ENCODE peak calls at places on chromosomes 6 and 20, in eight cellular contexts. N is PC-3; G is osteoblast; A is neuronal stem cell; Z is foreskin fibroblast; U is fibroblast of lung; I is CD8-positive, alpha-beta memory T cell; R is fibroblast of mammary gland. Y is an unnamed sample.

GRCh38 chr6:52233975-52234823 is 10.1 kb downstream of the IL17F start:
- DNase-seq in N (peak), G (peak), A (peak), Z (peak), U (peak), I (no peak), R (peak), Y (peak)

GRCh38 chr6:101290346-101290745 is 103.2 kb upstream of the GRIK2 start:
- DNase-seq in N (no peak), G (no peak), A (no peak), Z (peak), U (no peak), I (no peak), R (peak), Y (no peak)

GRCh38 chr20:1718604-1719384 is 61.2 kb upstream of the SIRPG start:
- DNase-seq in N (peak), G (no peak), A (no peak), Z (peak), U (peak), I (no peak), R (peak), Y (no peak)

GRCh38 chr20:58135441-58136170 is 92.8 kb downstream of the ANKRD60 start:
- DNase-seq in N (peak), G (no peak), A (no peak), Z (peak), U (no peak), I (no peak), R (no peak), Y (no peak)

GRCh38 chr6:23002044-23002619 is 432.8 kb downstream of the HDGFL1 start:
- DNase-seq in N (no peak), G (no peak), A (no peak), Z (no peak), U (no peak), I (no peak), R (no peak), Y (no peak)

GRCh38 chr6:139204978-139205377 is 70.1 kb downstream of the HECA start:
- DNase-seq in N (no peak), G (no peak), A (no peak), Z (no peak), U (no peak), I (no peak), R (no peak), Y (no peak)

GRCh38 chr6:38867726-38868125 is 152.6 kb downstream of the DNAH8 start:
- DNase-seq in N (peak), G (no peak), A (no peak), Z (no peak), U (no peak), I (no peak), R (no peak), Y (no peak)

GRCh38 chr6:106106276-106107042 is 20.3 kb downstream of the PRDM1 start:
- DNase-seq in N (no peak), G (no peak), A (no peak), Z (no peak), U (no peak), I (no peak), R (no peak), Y (no peak)

GRCh38 chr20:16505894-16506293 is 67.4 kb downstream of the KIF16B start:
- DNase-seq in N (no peak), G (no peak), A (no peak), Z (no peak), U (no peak), I (no peak), R (no peak), Y (no peak)

GRCh38 chr20:45407783-45408645 is at the start of gene DBNDD2:
- DNase-seq in N (no peak), G (peak), A (no peak), Z (no peak), U (no peak), I (no peak), R (no peak), Y (no peak)

GRCh38 chr6:40912158-40912946 is 126.7 kb downstream of the UNC5CL start:
- DNase-seq in N (peak), G (no peak), A (no peak), Z (peak), U (peak), I (no peak), R (peak), Y (no peak)

GRCh38 chr6:122623279-122623678 is 13.1 kb downstream of the PKIB start:
- DNase-seq in N (no peak), G (no peak), A (no peak), Z (no peak), U (no peak), I (no peak), R (peak), Y (no peak)

GRCh38 chr20:36717657-36718056 is 28.2 kb downstream of the NDRG3 start:
- DNase-seq in N (peak), G (no peak), A (no peak), Z (peak), U (no peak), I (no peak), R (peak), Y (no peak)

GRCh38 chr6:139112561-139112960 is 22.3 kb upstream of the HECA start:
- DNase-seq in N (peak), G (no peak), A (no peak), Z (no peak), U (no peak), I (no peak), R (no peak), Y (no peak)

GRCh38 chr6:135159531-135159930 is 21.6 kb upstream of the MYB start:
- DNase-seq in N (no peak), G (no peak), A (no peak), Z (peak), U (no peak), I (no peak), R (no peak), Y (no peak)

GRCh38 chr20:2706688-2707352 is 14.2 kb downstream of the EBF4 start:
- DNase-seq in N (no peak), G (peak), A (no peak), Z (no peak), U (no peak), I (no peak), R (no peak), Y (no peak)

GRCh38 chr20:6635034-6635736 is 132.3 kb upstream of the BMP2 start:
- DNase-seq in N (no peak), G (no peak), A (no peak), Z (peak), U (peak), I (no peak), R (peak), Y (no peak)
- H3K4me3 ChIP-seq in N (no peak), G (no peak), A (no peak), Z (no peak), U (no peak), I (no peak), R (no peak), Y (no peak)

GRCh38 chr6:30690403-30691207 is at the start of gene NRM:
- DNase-seq in N (peak), G (peak), A (peak), Z (peak), U (peak), I (peak), R (peak), Y (no peak)

GRCh38 chr6:30688569-30688968 is 2.1 kb upstream of the PPP1R18 start:
- DNase-seq in N (no peak), G (no peak), A (no peak), Z (no peak), U (no peak), I (no peak), R (no peak), Y (no peak)

GRCh38 chr6:30689985-30690384 is 799 bp downstream of the NRM start:
- DNase-seq in N (no peak), G (peak), A (no peak), Z (no peak), U (no peak), I (no peak), R (no peak), Y (no peak)

GRCh38 chr6:30687659-30688431 is 1.4 kb upstream of the PPP1R18 start:
- DNase-seq in N (peak), G (peak), A (no peak), Z (peak), U (peak), I (no peak), R (peak), Y (no peak)

GRCh38 chr6:30689022-30689865 is 1.5 kb downstream of the NRM start:
- DNase-seq in N (no peak), G (no peak), A (no peak), Z (no peak), U (no peak), I (no peak), R (no peak), Y (no peak)
- H3K4me3 ChIP-seq in N (no peak), G (no peak), A (no peak), Z (peak), U (peak), I (no peak), R (peak), Y (peak)

GRCh38 chr20:32970973-32971300 is 33.3 kb downstream of the SUN5 start:
- DNase-seq in N (no peak), G (no peak), A (no peak), Z (no peak), U (no peak), I (no peak), R (no peak), Y (no peak)

GRCh38 chr20:32971703-32972161 is 32.5 kb downstream of the SUN5 start:
- DNase-seq in N (no peak), G (no peak), A (no peak), Z (no peak), U (no peak), I (no peak), R (no peak), Y (no peak)

GRCh38 chr20:32972181-32973076 is 31.8 kb downstream of the SUN5 start:
- DNase-seq in N (no peak), G (no peak), A (no peak), Z (no peak), U (no peak), I (peak), R (no peak), Y (no peak)

GRCh38 chr20:32975698-32976674 is 28.2 kb downstream of the SUN5 start:
- DNase-seq in N (no peak), G (no peak), A (no peak), Z (no peak), U (no peak), I (no peak), R (no peak), Y (no peak)

GRCh38 chr20:32973077-32973717 is 31.0 kb downstream of the SUN5 start:
- DNase-seq in N (no peak), G (no peak), A (no peak), Z (no peak), U (no peak), I (no peak), R (no peak), Y (no peak)
- H3K4me3 ChIP-seq in N (no peak), G (no peak), A (no peak), Z (no peak), U (no peak), I (peak), R (no peak), Y (no peak)

GRCh38 chr6:71707059-71707458 is 179.3 kb upstream of the RIMS1 start:
- DNase-seq in N (no peak), G (no peak), A (no peak), Z (no peak), U (no peak), I (no peak), R (no peak), Y (no peak)

GRCh38 chr6:71706523-71706922 is 179.8 kb upstream of the RIMS1 start:
- DNase-seq in N (no peak), G (no peak), A (no peak), Z (no peak), U (no peak), I (no peak), R (no peak), Y (no peak)
- H3K4me3 ChIP-seq in N (no peak), G (no peak), A (no peak), Z (no peak), U (no peak), I (no peak), R (no peak), Y (no peak)

DNA sequence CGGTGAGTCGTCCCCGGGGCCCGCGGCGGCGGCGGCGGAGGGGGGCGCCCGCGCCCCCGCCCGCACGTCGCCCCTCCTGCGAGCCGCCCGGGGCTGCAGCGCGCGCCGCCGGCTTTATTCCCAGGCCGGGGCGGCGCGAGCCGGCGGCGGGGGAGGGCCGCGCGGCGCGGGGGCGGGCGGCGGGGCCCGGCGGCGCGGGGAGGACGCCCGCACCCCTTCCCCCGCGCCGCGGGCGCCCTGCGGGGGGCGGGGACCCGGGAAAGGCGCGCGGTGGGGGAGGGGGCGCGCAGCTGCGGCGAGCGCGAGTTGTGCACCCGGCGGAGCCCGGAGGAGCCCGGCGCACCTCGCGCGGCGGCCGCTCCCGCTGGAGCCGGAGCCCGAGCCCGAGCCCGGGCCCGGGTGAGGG is 646 bp downstream of the HMGA1 start:
- DNase-seq in N (peak), G (peak), A (no peak), Z (peak), U (no peak), I (peak), R (no peak), Y (no peak)
- H3K4me3 ChIP-seq in N (peak), G (peak), A (peak), Z (peak), U (peak), I (peak), R (peak), Y (peak)

GRCh38 chr6:27281105-27281539 is 31.0 kb downstream of the POM121L2 start:
- DNase-seq in N (no peak), G (no peak), A (no peak), Z (no peak), U (no peak), I (no peak), R (no peak), Y (no peak)
- H3K4me3 ChIP-seq in N (peak), G (peak), A (no peak), Z (no peak), U (peak), I (no peak), R (peak), Y (peak)

GRCh38 chr6:109024784-109025183 is 69.9 kb downstream of the SESN1 start:
- DNase-seq in N (no peak), G (no peak), A (no peak), Z (peak), U (no peak), I (no peak), R (peak), Y (no peak)
- H3K4me3 ChIP-seq in N (no peak), G (no peak), A (no peak), Z (no peak), U (no peak), I (no peak), R (no peak), Y (no peak)

DNA sequence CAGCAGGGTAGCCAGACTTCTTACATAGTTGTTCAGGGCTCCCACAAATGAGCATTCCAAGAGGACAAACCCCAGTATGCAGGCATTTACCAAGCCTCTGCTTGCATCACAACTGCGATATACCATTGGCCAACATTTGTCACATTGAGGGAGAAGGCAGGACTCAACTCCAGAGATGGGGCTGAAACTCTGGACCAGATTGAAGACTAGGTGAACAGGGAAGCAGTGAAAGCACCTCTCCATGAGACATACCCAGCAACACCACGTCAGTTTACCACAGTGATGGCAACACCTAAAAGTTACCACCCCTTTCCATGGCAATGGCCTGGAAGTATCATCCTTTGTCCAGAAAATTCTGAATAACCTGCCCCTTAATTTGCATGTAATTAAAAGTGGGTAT is 7.9 kb upstream of the RALY start:
- DNase-seq in N (no peak), G (no peak), A (no peak), Z (no peak), U (no peak), I (no peak), R (no peak), Y (no peak)
- H3K4me3 ChIP-seq in N (no peak), G (no peak), A (no peak), Z (no peak), U (no peak), I (no peak), R (no peak), Y (no peak)

GRCh38 chr20:8996817-8997512 is 71.9 kb upstream of the PLCB4 start:
- DNase-seq in N (no peak), G (no peak), A (no peak), Z (no peak), U (peak), I (no peak), R (no peak), Y (no peak)
- H3K4me3 ChIP-seq in N (no peak), G (no peak), A (no peak), Z (no peak), U (no peak), I (no peak), R (no peak), Y (no peak)

DNA sequence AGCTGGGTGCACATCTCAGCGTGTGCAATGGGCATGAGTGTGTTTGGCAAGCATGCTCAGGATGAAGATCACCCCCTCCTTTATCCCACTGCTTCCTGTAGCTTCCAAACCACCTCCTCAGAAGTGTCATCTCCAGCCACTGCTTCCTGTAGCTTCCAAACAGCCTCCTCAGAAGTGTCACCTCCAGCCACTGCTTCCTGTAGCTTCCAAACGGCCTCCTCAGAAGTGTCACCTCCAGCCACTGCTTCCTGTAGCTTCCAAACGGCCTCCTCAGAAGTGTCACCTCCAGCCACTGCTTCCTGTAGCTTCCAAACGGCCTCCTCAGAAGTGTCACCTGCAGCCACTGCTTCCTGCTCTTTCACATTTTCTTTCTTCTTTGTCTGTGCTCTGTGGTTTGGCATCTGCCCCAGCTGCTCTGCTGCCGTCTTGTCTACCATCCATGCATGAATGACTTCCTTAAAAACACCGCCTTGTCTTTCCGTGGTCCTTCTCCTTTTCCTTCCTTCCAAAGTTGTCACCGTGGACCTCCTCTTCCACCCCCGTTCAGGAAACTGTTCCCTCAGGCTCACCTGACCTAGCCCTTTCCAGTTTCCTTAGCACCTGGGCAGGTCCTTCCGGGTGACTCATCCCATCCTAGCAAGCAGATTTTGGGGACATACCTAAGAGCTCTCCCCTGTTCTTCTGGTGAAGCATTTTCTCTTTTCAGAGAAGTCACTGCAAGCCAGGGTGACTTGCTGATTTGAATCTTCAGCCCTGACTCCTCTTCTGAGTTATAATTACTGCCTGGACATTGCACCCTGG is 43.5 kb upstream of the TIAM2 start:
- DNase-seq in N (peak), G (no peak), A (no peak), Z (no peak), U (no peak), I (peak), R (no peak), Y (no peak)
- H3K4me3 ChIP-seq in N (no peak), G (no peak), A (no peak), Z (no peak), U (no peak), I (peak), R (no peak), Y (no peak)

Y was measured in AG04450.